ENCODE peak calls at places on chromosome 4, in five cellular contexts. G is A549, O is HepG2, H is SK-N-SH, C is GM12878. I is an unnamed sample.

GRCh38 chr4:137125011-137125410 is 407.3 kb downstream of the PCDH18 start:
- DNase-seq in G (no peak), O (no peak), H (no peak), C (no peak), I (no peak)

GRCh38 chr4:82705881-82706280 is 92.7 kb downstream of the SCD5 start:
- DNase-seq in G (no peak), O (no peak), H (no peak), C (no peak), I (no peak)

GRCh38 chr4:48472794-48473193 is 10.3 kb upstream of the SLC10A4 start:
- DNase-seq in G (no peak), O (no peak), H (no peak), C (no peak), I (no peak)

GRCh38 chr4:157792716-157793115 is 380.1 kb downstream of the GASK1B start:
- DNase-seq in G (no peak), O (no peak), H (no peak), C (no peak), I (no peak)

GRCh38 chr4:100369871-100370270 is 148.0 kb downstream of the EMCN start:
- DNase-seq in G (no peak), O (no peak), H (no peak), C (no peak), I (no peak)

GRCh38 chr4:31995943-31996901 is 1276.1 kb downstream of the PCDH7 start:
- DNase-seq in G (no peak), O (no peak), H (no peak), C (no peak), I (peak; percentile 74)

GRCh38 chr4:119479835-119480234 is 148.8 kb downstream of the PDE5A start:
- DNase-seq in G (no peak), O (no peak), H (no peak), C (no peak), I (no peak)

GRCh38 chr4:163606885-163607284 is 112.4 kb downstream of the TMA16 start:
- DNase-seq in G (no peak), O (no peak), H (no peak), C (no peak), I (no peak)

GRCh38 chr4:73715659-73716058 is 24.7 kb upstream of the CXCL8 start:
- DNase-seq in G (no peak), O (no peak), H (no peak), C (no peak), I (no peak)

GRCh38 chr4:7922466-7922865 is 17.2 kb downstream of the AFAP1 start:
- DNase-seq in G (no peak), O (no peak), H (no peak), C (no peak), I (no peak)

GRCh38 chr4:52837716-52838558 is 24.2 kb upstream of the RASL11B start:
- DNase-seq in G (no peak), O (peak; percentile 31), H (no peak), C (no peak), I (no peak)

GRCh38 chr4:7194251-7195137 is 2.2 kb downstream of the SORCS2 start:
- DNase-seq in G (peak; percentile 40), O (no peak), H (peak; percentile 69), C (no peak), I (no peak)

GRCh38 chr4:79893441-79893840 is 179.6 kb downstream of the ANTXR2 start:
- DNase-seq in G (no peak), O (no peak), H (no peak), C (no peak), I (no peak)

GRCh38 chr4:25160714-25161598 is 707 bp upstream of the SEPSECS start:
- DNase-seq in G (peak; percentile 17), O (peak; percentile 32), H (peak; percentile 25), C (no peak), I (no peak)

GRCh38 chr4:6362896-6363295 is 93.2 kb downstream of the WFS1 start:
- DNase-seq in G (no peak), O (peak; percentile 31), H (no peak), C (no peak), I (peak; percentile 70)

GRCh38 chr4:128565565-128566186 is 243.8 kb upstream of the JADE1 start:
- DNase-seq in G (no peak), O (peak; percentile 51), H (peak; percentile 42), C (no peak), I (no peak)

GRCh38 chr4:158181906-158182305 is 9.1 kb upstream of the GASK1B start:
- DNase-seq in G (no peak), O (no peak), H (no peak), C (no peak), I (no peak)

GRCh38 chr4:38677466-38677865 is 13.5 kb downstream of the KLF3 start:
- DNase-seq in G (no peak), O (no peak), H (no peak), C (no peak), I (no peak)

GRCh38 chr4:119070301-119070700 is 65.3 kb upstream of the MYOZ2 start:
- DNase-seq in G (no peak), O (no peak), H (no peak), C (no peak), I (no peak)

GRCh38 chr4:55906999-55907398 is 41.7 kb upstream of the CEP135 start:
- DNase-seq in G (no peak), O (no peak), H (no peak), C (no peak), I (no peak)

GRCh38 chr4:20017035-20017434 is 234.7 kb upstream of the SLIT2 start:
- DNase-seq in G (no peak), O (no peak), H (no peak), C (no peak), I (no peak)

DNA sequence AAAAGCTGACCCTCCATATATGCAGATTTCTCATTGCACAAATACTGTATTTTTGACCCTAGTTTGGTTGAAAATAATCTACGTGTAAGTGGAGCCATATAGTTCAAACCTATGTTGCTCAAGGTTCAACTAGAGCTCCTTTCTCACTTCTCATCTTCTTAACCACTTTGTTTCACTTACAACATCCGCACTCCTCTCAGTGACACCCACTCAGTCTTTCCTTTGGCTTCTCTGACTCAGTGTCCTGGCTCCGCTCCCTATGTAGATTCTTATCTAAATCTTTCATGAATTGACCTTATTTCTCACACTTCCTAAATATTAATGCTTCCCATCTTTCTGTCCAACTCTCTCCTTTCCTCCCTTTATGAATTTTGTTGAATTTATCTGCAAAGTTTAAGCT is 32.9 kb upstream of the DKK2 start:
- DNase-seq in G (no peak), O (no peak), H (no peak), C (no peak), I (no peak)
- TF ChIP-seq SMC3 in G (no peak), O (no peak), H (no peak), C (no peak), I (no peak)

GRCh38 chr4:184806246-184806550 is 19.6 kb downstream of the ACSL1 start:
- DNase-seq in G (no peak), O (no peak), H (no peak), C (no peak), I (no peak)
- TF ChIP-seq REST in G (no peak), O (no peak), H (no peak), C (no peak), I (no peak)

DNA sequence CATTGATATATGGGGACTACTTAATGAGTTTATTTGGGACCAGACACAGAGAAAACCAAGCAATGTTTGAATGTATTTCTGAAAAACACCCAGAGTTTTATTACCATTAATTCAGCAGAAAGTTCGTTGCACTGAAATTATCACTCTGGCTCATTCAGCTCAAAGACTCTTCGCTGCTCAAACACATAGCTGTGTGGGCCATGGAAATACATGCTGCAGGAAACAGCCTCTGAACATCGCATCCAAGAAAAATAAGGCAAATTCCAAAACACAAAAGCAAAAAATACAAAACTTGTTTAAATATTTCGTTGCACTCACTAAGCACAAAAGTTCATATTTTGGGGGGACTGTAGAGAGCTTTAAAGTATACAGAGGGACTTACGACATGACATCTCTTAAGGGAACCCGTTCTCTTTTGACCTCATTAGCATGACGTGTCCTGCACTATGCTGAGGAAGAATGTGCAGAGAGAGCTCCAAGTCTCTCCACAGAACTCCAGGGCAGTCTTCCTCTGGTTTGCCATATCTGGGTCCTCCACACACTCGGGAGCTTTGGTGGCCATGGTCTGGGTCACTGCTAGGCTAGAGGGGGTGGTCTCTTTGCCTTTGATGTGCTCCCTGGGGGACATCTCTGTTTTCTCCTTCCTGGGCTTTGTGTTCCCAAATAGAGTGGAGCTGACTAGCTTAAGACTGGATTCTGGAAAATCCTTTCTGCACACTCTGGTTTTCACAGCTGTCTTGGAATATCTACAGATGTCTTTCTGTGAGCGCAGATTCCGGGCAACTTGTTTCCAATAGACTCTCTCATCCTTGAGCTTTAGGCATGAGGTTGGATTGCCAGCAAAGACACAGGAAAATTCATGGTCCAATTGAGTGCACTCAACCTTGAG is 2.8 kb downstream of the FGFBP1 start:
- DNase-seq in G (no peak), O (no peak), H (no peak), C (no peak), I (no peak)
- H3K4me3 ChIP-seq in G (no peak overlapping the region), O (no peak overlapping the region), H (no peak overlapping the region), C (no peak overlapping the region), I (no peak overlapping the region)

DNA sequence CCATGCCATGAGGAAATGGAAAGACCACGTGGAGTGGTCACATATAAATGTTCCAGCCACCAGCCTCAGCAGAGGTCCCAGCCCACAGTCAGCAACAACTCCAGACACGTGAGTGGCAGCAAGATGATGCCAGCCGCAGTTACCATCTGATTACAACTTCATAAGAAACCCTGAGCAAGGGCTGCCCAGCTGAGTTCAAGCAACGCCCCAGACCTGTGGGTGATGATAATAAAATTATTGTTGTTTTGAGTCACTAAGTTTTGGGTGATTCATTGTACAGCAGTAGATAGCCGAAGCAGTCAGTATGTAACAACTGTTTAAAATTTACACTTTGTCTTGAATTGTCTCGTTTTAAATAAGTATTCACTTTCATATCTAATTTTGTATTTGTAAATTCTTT is 5.8 kb upstream of the CCNG2 start:
- DNase-seq in G (no peak), O (no peak), H (no peak), C (no peak), I (no peak)
- TF ChIP-seq SMC3 in G (no peak), O (no peak), H (no peak), C (no peak), I (no peak)

DNA sequence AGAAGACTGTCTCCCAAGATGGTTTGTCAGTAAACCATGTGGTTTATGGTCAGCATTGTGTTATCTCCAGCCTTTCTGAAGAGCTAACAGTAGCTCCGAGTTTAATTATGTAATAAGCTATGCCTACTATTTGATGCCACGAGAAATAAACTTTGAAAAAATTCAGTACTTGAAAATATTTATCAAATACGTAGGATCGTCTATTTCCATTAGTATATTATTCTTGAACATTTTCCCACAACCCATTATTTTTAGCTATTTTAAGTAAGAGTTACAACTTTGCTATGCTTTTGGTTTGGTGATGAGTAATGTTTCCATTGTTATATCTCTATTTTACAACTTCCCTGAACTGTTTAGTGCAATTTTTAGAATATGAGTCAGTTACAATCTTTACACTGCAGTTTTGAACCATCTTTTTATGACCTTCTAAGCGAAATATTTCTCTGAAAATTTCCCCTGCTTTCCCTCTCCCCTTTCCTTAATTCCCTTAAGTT is 44.5 kb upstream of the TRIM2 start:
- DNase-seq in G (no peak), O (no peak), H (no peak), C (no peak), I (no peak)
- TF ChIP-seq REST in G (no peak), O (no peak), H (no peak), C (no peak), I (no peak)

DNA sequence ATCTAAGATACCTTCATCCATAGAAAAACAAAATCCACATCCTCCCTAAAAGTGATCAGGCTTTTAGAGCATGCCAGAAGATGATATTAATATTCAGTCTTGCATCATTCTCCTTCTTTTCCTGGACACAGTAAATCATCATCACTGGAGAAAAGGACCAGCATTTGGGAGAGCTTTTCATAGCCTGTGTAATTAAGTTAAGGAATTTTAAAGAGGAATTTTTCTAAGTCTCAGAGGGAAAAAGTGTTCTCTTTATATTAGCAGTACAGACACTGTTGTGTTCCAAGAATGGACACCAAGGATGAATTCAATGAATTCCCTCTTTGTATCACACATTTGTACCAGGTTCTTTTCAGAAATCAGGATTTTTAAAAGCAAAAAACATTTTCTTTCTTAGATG is 665 bp downstream of the SCRG1 start:
- DNase-seq in G (no peak), O (no peak), H (no peak), C (no peak), I (no peak)
- H3K4me3 ChIP-seq in G (no peak overlapping the region), O (no peak overlapping the region), H (peak overlapping the region; percentile 4), C (no peak overlapping the region), I (no peak overlapping the region)

I was measured in K562.